ENCODE peak calls at places on chromosomes 3 and 15, in eight cellular contexts. G is OCI-LY7, I is right lobe of liver, O is A549, X is left lung, Y is psoas muscle, M is adrenal gland, H is fibroblast of lung. B is an unnamed sample. For H3K4me1, the result is how much of the 10 kb centered on the place peaks cover.

GRCh38 chr15:85587707-85588441 is 206.9 kb downstream of the KLHL25 start:
- DNase-seq in X (no peak), H (peak), G (no peak), O (no peak), Y (no peak), M (no peak), I (no peak), B (no peak)

GRCh38 chr3:117553461-117553860 is 843.9 kb downstream of the TUSC7 start:
- DNase-seq in X (no peak), I (no peak), O (peak), M (no peak), G (peak), Y (no peak), H (peak), B (no peak)

GRCh38 chr15:63185206-63185605 is 4.2 kb upstream of the RAB8B start:
- DNase-seq in I (no peak), X (no peak), O (no peak), Y (no peak), M (no peak), H (no peak), G (no peak), B (no peak)

GRCh38 chr15:98063311-98063710 is 102.8 kb downstream of the ARRDC4 start:
- DNase-seq in M (no peak), I (no peak), Y (no peak), X (no peak), H (no peak), G (no peak), O (no peak), B (no peak)

GRCh38 chr3:66602237-66602636 is 101.4 kb upstream of the LRIG1 start:
- DNase-seq in O (no peak), G (no peak), H (no peak), M (no peak), Y (no peak), X (no peak), I (no peak), B (no peak)

GRCh38 chr3:98573231-98573728 is 20.1 kb downstream of the CPOX start:
- DNase-seq in X (no peak), O (peak), G (peak), H (peak), M (no peak), Y (no peak), I (no peak), B (no peak)

GRCh38 chr15:46127361-46127874 is 492.6 kb downstream of the SQOR start:
- DNase-seq in O (no peak), M (no peak), I (no peak), Y (no peak), H (peak), G (no peak), X (no peak), B (no peak)

GRCh38 chr3:153591566-153592221 is 429.7 kb downstream of the RAP2B start:
- DNase-seq in Y (no peak), H (no peak), X (no peak), O (no peak), I (no peak), M (no peak), G (no peak), B (no peak)

GRCh38 chr3:140552403-140552802 is 125.5 kb upstream of the TRIM42 start:
- DNase-seq in M (no peak), H (no peak), Y (no peak), G (no peak), X (no peak), I (no peak), O (no peak), B (no peak)

GRCh38 chr3:50347187-50347813 is 1.8 kb upstream of the ZMYND10 start:
- DNase-seq in Y (peak), M (peak), X (no peak), I (no peak), G (peak), H (peak), O (peak), B (peak)

GRCh38 chr15:83855956-83856355 is 202.0 kb downstream of the ADAMTSL3 start:
- DNase-seq in I (no peak), O (no peak), M (no peak), H (no peak), X (no peak), Y (no peak), G (no peak), B (no peak)

GRCh38 chr3:188507244-188507720 is 353.3 kb downstream of the LPP start:
- DNase-seq in X (no peak), Y (no peak), G (peak), O (no peak), M (peak), H (peak), I (no peak), B (no peak)

GRCh38 chr3:114418724-114419543 is 125.1 kb downstream of the TIGIT start:
- DNase-seq in M (peak), X (no peak), H (peak), O (peak), G (peak), Y (no peak), I (no peak), B (no peak)

GRCh38 chr3:31735667-31736066 is 202.9 kb downstream of the STT3B start:
- DNase-seq in O (no peak), H (no peak), Y (no peak), I (no peak), G (no peak), X (no peak), M (no peak), B (no peak)

GRCh38 chr3:64222501-64222900 is 2.8 kb downstream of the PRICKLE2 start:
- DNase-seq in O (no peak), Y (no peak), I (no peak), G (no peak), M (no peak), H (no peak), X (no peak), B (no peak)

GRCh38 chr15:69805248-69805953 is 292.3 kb downstream of the TLE3 start:
- DNase-seq in X (no peak), I (no peak), G (no peak), Y (no peak), H (no peak), M (no peak), O (no peak), B (no peak)

GRCh38 chr3:31002730-31003129 is 108.3 kb upstream of the GADL1 start:
- DNase-seq in G (no peak), I (no peak), Y (no peak), X (no peak), H (no peak), M (no peak), O (no peak), B (no peak)

GRCh38 chr3:99808163-99808794 is 9.4 kb upstream of the CMSS1 start:
- DNase-seq in O (peak), Y (no peak), H (peak), I (no peak), M (peak), G (peak), X (no peak), B (no peak)

GRCh38 chr15:39919740-39920509 is at the start of gene GPR176:
- DNase-seq in I (peak), G (no peak), M (no peak), X (peak), Y (peak), O (peak), H (peak), B (peak)

GRCh38 chr15:90211440-90212168 is 10.5 kb downstream of the SEMA4B start:
- DNase-seq in O (peak), G (no peak), H (peak), X (peak), Y (no peak), I (no peak), M (no peak), B (no peak)

GRCh38 chr15:101357333-101357732 is 62.3 kb upstream of the SNRPA1 start:
- DNase-seq in O (no peak), M (no peak), H (no peak), Y (no peak), G (no peak), I (no peak), X (no peak), B (no peak)

GRCh38 chr3:128998532-128998931 is 2.6 kb upstream of the EFCC1 start:
- DNase-seq in O (no peak), I (no peak), X (no peak), Y (no peak), G (no peak), H (no peak), M (no peak), B (no peak)
- H3K4me1 ChIP-seq in O (under half), I (under half), X (under half), Y (under half), G (under half), H (under half), M (under half), B (under half)

GRCh38 chr3:52072020-52072419 is 15.6 kb upstream of the DUSP7 start:
- DNase-seq in O (no peak), G (no peak), Y (no peak), X (peak), M (no peak), H (no peak), I (no peak), B (no peak)
- H3K27ac ChIP-seq in O (no peak), G (no peak), Y (peak), X (peak), M (no peak), H (no peak), I (no peak), B (no peak)

DNA sequence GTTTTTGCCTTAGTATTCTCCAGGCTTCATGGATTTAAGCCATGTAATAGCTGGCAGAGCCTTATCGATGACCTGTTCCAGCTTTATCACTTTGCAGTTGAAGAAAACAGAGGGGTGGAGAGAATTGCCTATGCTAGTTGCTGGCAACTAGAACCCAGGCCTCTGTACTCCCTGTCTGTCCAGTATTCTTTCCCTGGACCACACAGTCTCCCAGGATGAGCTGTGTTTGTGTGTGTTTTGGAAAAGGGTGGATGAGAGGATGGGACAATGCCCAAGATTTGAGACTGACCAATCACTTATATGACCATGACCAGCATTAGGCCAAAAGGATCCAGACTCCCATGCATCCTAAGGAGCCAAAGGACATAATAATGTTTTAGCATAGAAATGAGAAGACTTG is 102.6 kb downstream of the CD200R1L start:
- DNase-seq in H (no peak), Y (no peak), O (no peak), G (no peak), X (no peak), M (no peak), I (no peak), B (peak)
- H3K4me1 ChIP-seq in H (under half), Y (under half), O (under half), G (under half), X (under half), M (under half), I (under half), B (under half)

GRCh38 chr15:71359246-71359645 is 244.0 kb downstream of the THSD4 start:
- DNase-seq in M (no peak), H (no peak), G (no peak), I (no peak), O (no peak), X (no peak), Y (no peak), B (no peak)
- H3K27ac ChIP-seq in M (no peak), H (no peak), G (no peak), I (no peak), O (no peak), X (no peak), Y (no peak), B (no peak)

DNA sequence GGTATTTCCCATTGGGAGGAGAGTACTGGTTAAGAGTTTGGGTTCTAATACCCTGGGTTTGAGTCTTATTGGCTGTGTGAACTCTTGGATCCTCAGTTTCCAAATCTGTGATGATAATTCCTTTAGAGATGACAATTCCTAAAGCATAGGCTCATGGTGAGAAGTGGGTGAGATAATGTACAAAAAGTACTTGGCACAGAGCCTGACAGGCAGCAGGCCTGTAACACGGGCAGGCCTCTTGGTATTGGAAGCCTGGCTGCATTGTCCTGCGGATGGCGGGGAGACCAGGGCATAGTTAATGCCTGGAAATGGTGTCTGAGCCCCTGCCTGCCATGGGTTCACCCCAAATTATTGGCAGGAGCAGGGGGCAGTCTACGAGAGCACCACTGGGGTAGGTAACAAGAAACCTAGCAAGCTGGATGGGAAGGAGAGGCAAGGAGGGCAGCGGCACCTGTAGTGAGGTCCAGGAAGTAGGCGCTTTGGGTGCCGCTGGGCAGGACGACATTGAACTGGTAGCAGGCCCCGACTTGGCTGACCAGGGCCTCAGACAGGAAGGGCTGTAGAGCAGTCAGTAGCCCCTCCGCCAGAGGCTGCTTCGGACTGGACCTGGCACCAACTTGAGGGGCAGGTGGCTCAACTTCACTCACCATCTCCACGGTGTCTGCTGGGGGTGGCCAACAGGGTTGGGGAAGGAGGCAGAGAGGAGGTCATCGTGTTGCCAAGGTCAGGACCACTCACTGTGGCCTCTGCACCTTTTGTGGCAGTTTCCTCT is 7.7 kb downstream of the STOML1 start:
- DNase-seq in Y (no peak), G (no peak), H (no peak), I (no peak), M (no peak), O (no peak), X (no peak), B (no peak)
- H3K4me1 ChIP-seq in Y (half or more), G (under half), H (half or more), I (under half), M (half or more), O (under half), X (half or more), B (under half)

DNA sequence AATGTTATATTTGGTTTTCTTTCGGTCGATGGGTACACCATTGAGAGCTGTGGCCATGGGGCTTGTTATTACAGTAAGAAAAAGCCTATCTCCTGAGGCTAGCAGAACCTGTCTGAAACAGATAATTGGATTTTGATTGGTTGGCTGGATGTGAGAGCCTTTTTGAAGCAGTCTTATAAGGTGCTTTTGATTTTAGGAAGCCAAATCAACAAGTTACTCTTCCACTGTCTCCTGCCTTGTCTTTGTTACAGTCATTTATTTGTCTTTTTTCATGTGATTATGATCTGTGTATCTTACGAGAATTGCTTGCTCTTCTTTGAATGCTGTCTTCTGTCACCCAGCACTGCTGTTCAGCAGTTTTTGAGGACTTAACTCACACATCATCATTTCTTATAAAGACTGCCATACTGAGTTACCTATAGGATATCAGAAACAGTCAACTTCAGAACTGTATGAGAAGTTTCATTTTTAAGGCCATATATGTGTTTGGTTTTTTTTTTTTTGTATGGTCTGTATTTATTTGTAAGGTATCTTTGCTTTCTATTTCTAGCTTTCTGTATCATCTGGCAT is 51.1 kb downstream of the MEF2A start:
- DNase-seq in M (no peak), X (no peak), H (no peak), O (no peak), Y (no peak), G (no peak), I (no peak), B (no peak)
- H3K27ac ChIP-seq in M (no peak), X (no peak), H (no peak), O (no peak), Y (peak), G (no peak), I (peak), B (no peak)

DNA sequence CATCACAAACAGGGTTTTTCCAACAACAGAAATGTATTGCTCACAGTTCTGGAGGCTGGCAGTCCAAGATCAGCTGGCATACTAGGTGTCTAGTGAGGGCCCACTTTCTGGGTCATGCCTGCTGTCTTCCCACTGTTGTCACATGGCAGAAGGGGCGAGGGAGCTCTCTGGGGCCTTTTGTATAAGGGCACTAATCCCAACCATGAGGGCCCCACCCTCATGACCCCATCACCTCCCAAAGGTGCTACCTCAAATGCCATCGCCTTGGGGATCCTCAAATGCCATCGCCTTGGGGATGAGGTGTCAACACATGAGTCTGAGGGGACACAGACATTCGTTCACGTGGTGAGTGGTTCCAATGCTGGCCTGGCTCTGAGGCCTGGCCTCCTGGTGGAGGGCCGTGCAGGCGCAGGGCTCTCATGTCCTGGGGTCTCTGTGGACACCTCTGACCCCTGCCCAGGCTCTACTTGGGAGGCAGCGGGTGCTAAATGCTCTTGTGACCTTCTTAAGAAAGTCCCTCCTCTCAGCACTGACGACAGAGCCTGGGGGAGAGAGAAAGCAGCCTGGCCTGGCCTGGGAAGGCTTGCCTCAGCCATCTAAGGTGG is 16.8 kb downstream of the NUP210 start:
- DNase-seq in Y (no peak), G (no peak), X (no peak), H (no peak), O (no peak), I (no peak), M (no peak), B (no peak)
- H3K4me1 ChIP-seq in Y (under half), G (under half), X (under half), H (under half), O (under half), I (under half), M (under half), B (under half)

DNA sequence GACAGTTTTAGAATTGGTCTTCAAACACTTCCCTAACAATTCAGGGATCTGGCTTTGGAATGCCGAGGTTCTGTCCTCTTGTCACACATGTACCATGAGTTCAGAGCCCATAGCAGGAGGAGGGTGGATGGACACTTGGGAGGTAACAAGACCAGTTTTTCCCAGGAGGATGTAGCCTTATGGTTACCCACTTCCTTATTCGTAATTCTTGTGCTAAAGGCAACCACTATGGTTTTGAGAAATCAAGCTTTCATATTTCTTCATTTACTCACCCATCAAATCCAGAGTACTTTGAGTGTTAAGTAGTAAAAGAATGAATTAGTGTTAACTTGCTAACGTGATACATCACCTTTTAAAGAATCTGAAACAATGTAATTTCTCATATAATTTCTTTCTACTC is 479.6 kb upstream of the ALCAM start:
- DNase-seq in Y (no peak), H (no peak), X (no peak), G (no peak), M (no peak), O (no peak), I (no peak), B (no peak)
- H3K27ac ChIP-seq in Y (no peak), H (peak), X (no peak), G (no peak), M (peak), O (no peak), I (no peak), B (no peak)

DNA sequence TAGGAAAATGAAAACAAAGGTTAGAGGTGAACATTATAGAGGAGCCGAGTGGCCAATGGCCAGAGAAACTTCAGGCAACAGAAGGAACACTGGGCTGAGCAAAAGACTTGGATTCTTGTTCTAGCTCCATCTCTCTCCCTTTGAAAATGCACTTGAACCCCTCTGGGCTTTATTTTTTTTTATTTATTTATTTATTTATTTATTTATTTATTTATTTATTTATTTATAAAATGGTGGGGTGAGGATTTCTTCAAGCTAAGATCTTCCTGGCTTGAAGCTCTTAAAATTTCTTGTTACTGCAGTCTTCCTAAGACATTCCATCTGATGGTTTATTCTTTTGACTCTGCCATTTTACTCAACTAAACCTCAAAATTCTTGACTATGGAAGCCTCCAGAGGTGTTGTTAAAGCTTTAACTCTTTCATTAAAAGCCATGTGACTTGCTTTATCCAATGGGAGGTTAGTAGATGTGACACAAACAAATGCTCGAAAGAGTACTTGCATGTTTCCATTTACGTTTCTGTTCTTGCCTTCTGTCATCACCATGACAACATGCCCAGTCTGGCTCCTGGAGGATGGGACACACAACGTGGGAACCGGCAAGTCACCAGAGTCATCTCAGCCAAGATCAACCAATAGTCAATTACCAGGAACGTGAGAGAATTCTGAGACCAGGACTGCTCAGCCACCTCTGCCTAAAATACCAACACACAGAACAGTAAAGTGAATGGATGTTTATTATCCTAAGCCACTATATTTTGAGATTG is 325.2 kb upstream of the CTNNB1 start:
- DNase-seq in X (no peak), H (no peak), I (no peak), M (no peak), G (no peak), Y (no peak), O (no peak), B (no peak)
- H3K4me1 ChIP-seq in X (under half), H (under half), I (under half), M (under half), G (under half), Y (under half), O (under half), B (under half)

B was measured in uterus.